ENCODE peak calls at places on chromosomes 12 and 14, in six cellular contexts. Q is AG04450; T is anterior cingulate cortex; W is breast epithelium; P is stimulated activated CD4-positive, alpha-beta T cell treated with anti-CD3 and anti-CD28 coated beads, TNF-alpha, amount 100 ng/mL, for 4 hours; M is brain microvascular endothelial cell. Z is an unnamed sample.

GRCh38 chr12:21337959-21338704 is 3.4 kb upstream of the SLCO1A2 start:
- DNase-seq in W (no peak), T (no peak), P (no peak), Q (no peak), M (no peak), Z (no peak)

GRCh38 chr12:20487519-20487918 is 119.2 kb downstream of the PDE3A start:
- DNase-seq in P (no peak), Q (no peak), M (no peak), W (no peak), T (no peak), Z (no peak)

GRCh38 chr14:73235531-73236155 is 1.7 kb upstream of the PAPLN start:
- DNase-seq in W (no peak), T (no peak), M (no peak), P (no peak), Q (no peak), Z (no peak)

GRCh38 chr14:99327458-99328250 is 55.7 kb upstream of the BCL11B start:
- DNase-seq in W (peak), M (no peak), Q (no peak), T (no peak), P (no peak), Z (no peak)

GRCh38 chr14:56687123-56687522 is 107.5 kb downstream of the TMEM260 start:
- DNase-seq in Q (no peak), W (no peak), P (no peak), T (no peak), M (no peak), Z (peak)

GRCh38 chr12:3152013-3152412 is 74.8 kb downstream of the TSPAN9 start:
- DNase-seq in P (no peak), W (no peak), T (no peak), Q (no peak), M (peak), Z (no peak)

GRCh38 chr12:109069307-109070231 is 17.2 kb downstream of the USP30 start:
- DNase-seq in M (no peak), Q (no peak), T (no peak), P (no peak), W (no peak), Z (peak)

GRCh38 chr12:122866950-122867607 is 28.8 kb downstream of the VPS37B start:
- DNase-seq in M (no peak), T (no peak), P (no peak), W (no peak), Q (no peak), Z (no peak)

GRCh38 chr14:74568380-74568649 is 43.7 kb downstream of the LTBP2 start:
- DNase-seq in M (no peak), P (no peak), Q (no peak), W (no peak), T (no peak), Z (no peak)

GRCh38 chr14:96131836-96132235 is 72.8 kb upstream of the BDKRB2 start:
- DNase-seq in Q (no peak), T (no peak), W (no peak), P (no peak), M (no peak), Z (no peak)

GRCh38 chr14:75822522-75823288 is 159.1 kb downstream of the TGFB3 start:
- DNase-seq in W (no peak), M (peak), Q (peak), P (no peak), T (no peak), Z (no peak)